ENCODE peak calls at places on chromosomes 7 and 10, in ten cellular contexts. Q, U, S, I, N, H, M, R, V and O are unnamed samples. For H3K27me3, the result is how much of the 10 kb centered on the place peaks cover.

GRCh38 chr10:28945959-28946358 is 268.6 kb downstream of the BAMBI start:
- DNase-seq in S (no peak), H (no peak), M (no peak), Q (no peak), I (no peak), R (no peak), N (no peak), U (no peak), V (no peak), O (no peak)

GRCh38 chr7:70751895-70752294 is 380.0 kb upstream of the GALNT17 start:
- DNase-seq in V (no peak), I (no peak), S (no peak), N (no peak), M (no peak), R (no peak), H (no peak), U (no peak), Q (no peak), O (no peak)

GRCh38 chr7:91299952-91300775 is 35.9 kb downstream of the FZD1 start:
- DNase-seq in R (no peak), I (no peak), U (no peak), S (no peak), H (no peak), M (no peak), N (no peak), V (no peak), Q (no peak), O (no peak)

GRCh38 chr10:108631332-108631731 is 1292.0 kb downstream of the XPNPEP1 start:
- DNase-seq in H (no peak), R (no peak), N (no peak), V (no peak), Q (no peak), U (no peak), I (no peak), S (no peak), M (no peak), O (no peak)

GRCh38 chr10:131266936-131267813 is 44.3 kb downstream of the TCERG1L start:
- DNase-seq in R (no peak), U (no peak), M (peak), Q (no peak), N (no peak), S (no peak), I (no peak), H (no peak), V (no peak), O (no peak)

GRCh38 chr7:149245744-149246143 is 6.3 kb downstream of the ZNF212 start:
- DNase-seq in U (no peak), Q (no peak), M (no peak), H (no peak), S (no peak), V (no peak), R (no peak), N (no peak), I (no peak), O (no peak)

GRCh38 chr7:127943541-127944521 is 87.4 kb downstream of the LRRC4 start:
- DNase-seq in N (no peak), Q (no peak), M (no peak), U (no peak), R (no peak), H (no peak), V (no peak), S (no peak), I (no peak), O (no peak)

GRCh38 chr7:12949060-12950045 is 261.9 kb downstream of the ARL4A start:
- DNase-seq in M (no peak), U (no peak), V (peak), R (no peak), Q (no peak), N (no peak), S (no peak), I (no peak), H (peak), O (no peak)

GRCh38 chr7:44607141-44608068 is 978 bp downstream of the OGDH start:
- DNase-seq in V (no peak), I (no peak), U (no peak), M (no peak), Q (no peak), N (no peak), H (no peak), R (no peak), S (peak), O (no peak)

GRCh38 chr7:78052112-78052511 is 253.5 kb downstream of the PHTF2 start:
- DNase-seq in I (no peak), R (no peak), V (no peak), Q (no peak), H (no peak), S (no peak), N (no peak), M (no peak), U (no peak), O (no peak)

GRCh38 chr10:89940076-89940475 is 238.7 kb downstream of the KIF20B start:
- DNase-seq in Q (no peak), I (no peak), R (no peak), N (no peak), M (no peak), U (no peak), V (peak), S (no peak), H (no peak), O (no peak)

GRCh38 chr7:51316666-51317581 is at the start of gene COBL:
- DNase-seq in S (no peak), U (peak), V (no peak), H (peak), R (peak), N (peak), M (no peak), I (no peak), Q (no peak), O (peak)

GRCh38 chr10:28214185-28214584 is 88.7 kb downstream of the MPP7 start:
- DNase-seq in Q (no peak), N (no peak), S (no peak), I (no peak), H (no peak), U (no peak), M (no peak), R (no peak), V (no peak), O (no peak)

GRCh38 chr7:24545215-24545614 is 28.0 kb upstream of the PALS2 start:
- DNase-seq in S (no peak), Q (no peak), M (no peak), H (no peak), U (no peak), I (no peak), N (no peak), V (no peak), R (no peak), O (no peak)

GRCh38 chr10:104642311-104643022 is 1.4 kb downstream of the SORCS3 start:
- DNase-seq in M (no peak), I (no peak), R (no peak), Q (no peak), V (no peak), U (no peak), N (peak), S (no peak), H (no peak), O (peak)

GRCh38 chr10:865924-866576 is 65.5 kb downstream of the LARP4B start:
- DNase-seq in H (no peak), R (no peak), Q (no peak), U (no peak), M (no peak), I (no peak), V (no peak), N (no peak), S (no peak), O (no peak)

GRCh38 chr10:93813507-93814465 is 56.0 kb downstream of the LGI1 start:
- DNase-seq in U (peak), V (peak), N (peak), S (peak), I (peak), H (peak), M (no peak), Q (peak), R (peak), O (peak)

GRCh38 chr10:51937313-51937712 is 237.9 kb upstream of the CSTF2T start:
- DNase-seq in M (no peak), U (no peak), R (no peak), Q (no peak), S (no peak), V (no peak), I (no peak), H (no peak), N (no peak), O (no peak)

GRCh38 chr7:158377800-158378623 is 209.6 kb downstream of the PTPRN2 start:
- DNase-seq in S (no peak), I (no peak), U (peak), N (no peak), M (no peak), H (peak), R (no peak), Q (no peak), V (no peak), O (no peak)

DNA sequence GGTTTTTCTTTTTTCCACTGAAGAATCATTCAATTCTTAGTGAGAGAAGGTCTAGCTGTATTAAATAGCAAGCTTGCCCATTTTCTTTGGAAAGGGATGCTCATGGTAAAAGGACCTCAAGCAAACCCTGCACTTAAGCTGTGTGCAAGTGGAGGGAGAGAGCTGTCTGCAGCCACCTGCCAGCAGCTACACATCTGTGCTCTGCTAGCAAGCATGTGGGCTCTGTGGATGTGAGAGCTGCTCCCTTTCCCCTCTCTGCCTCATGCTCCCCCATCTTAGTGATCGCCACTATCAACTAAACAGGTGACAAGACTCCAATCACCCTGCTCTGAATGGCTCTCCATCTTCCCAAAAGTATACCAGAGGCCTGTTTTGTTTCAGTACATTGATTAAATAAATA is 26.2 kb downstream of the AUTS2 start:
- DNase-seq in R (no peak), I (no peak), H (no peak), M (no peak), N (no peak), U (no peak), V (no peak), Q (no peak), S (no peak), O (no peak)
- H3K27me3 ChIP-seq in R (under half), I (under half), H (under half), M (under half), N (under half), U (under half), V (under half), Q (under half), S (under half), O (under half)

DNA sequence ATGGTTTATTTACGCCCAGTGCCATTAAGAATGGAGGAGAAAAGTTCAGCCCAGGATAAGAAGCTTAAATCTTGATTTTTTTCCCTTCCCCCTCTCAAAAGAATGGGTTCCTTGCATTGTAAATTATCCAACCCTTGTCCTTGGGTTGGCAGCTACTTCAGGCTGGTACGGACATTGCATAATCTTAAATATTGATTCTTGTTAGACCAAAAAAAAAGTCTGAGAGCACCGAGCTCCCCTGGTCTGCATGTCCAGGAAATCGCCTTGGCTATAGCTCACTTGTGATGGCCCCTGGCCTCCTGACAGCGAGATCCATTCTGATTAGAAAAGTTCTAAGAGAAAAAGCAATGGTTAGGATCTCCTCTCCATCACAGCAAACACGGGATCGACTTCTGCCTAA is 151.7 kb downstream of the EBF3 start:
- DNase-seq in Q (no peak), U (no peak), S (no peak), R (no peak), N (no peak), I (no peak), V (no peak), M (no peak), H (no peak), O (no peak)
- TF ChIP-seq CTCF in Q (no peak), U (no peak), S (no peak), R (no peak), N (no peak), I (no peak), V (no peak), M (no peak), H (no peak), O (no peak)

DNA sequence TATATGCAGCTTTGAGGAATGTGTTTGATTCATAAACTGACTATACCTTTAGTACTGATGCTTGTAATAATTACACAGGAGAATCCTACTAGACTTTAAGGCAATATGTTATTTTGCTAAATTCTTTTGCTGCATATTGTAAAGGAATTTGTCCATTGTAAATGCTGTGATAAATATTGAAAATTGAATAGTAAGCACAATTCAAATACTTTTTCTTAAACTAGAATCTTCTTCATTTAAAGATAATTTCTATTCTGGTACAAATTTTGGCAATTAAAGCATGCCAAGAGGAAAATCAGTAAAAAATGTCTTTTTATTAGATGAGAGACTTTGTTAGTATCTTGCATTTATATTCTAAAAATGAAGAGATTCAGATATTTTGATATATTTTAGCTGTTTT is 45.4 kb downstream of the SMNDC1 start:
- DNase-seq in U (no peak), I (no peak), Q (no peak), S (no peak), M (no peak), H (no peak), V (no peak), R (no peak), N (no peak), O (no peak)
- H3K27ac ChIP-seq in U (no peak), I (no peak), Q (no peak), S (no peak), M (no peak), H (no peak), V (no peak), R (no peak), N (no peak), O (no peak)

GRCh38 chr10:129965940-129966339 is 1.9 kb upstream of the EBF3 start:
- DNase-seq in I (no peak), H (no peak), N (no peak), S (no peak), R (no peak), M (no peak), V (no peak), Q (no peak), U (no peak), O (no peak)
- H3K27me3 ChIP-seq in I (half or more), H (half or more), N (under half), S (under half), R (half or more), M (half or more), V (half or more), Q (under half), U (half or more), O (half or more)

GRCh38 chr7:3732395-3732794 is 431.3 kb downstream of the SDK1 start:
- DNase-seq in R (no peak), V (no peak), M (no peak), I (no peak), N (no peak), U (no peak), H (no peak), Q (no peak), S (no peak), O (no peak)
- TF ChIP-seq CTCF in R (no peak), V (no peak), M (no peak), I (no peak), N (no peak), U (no peak), H (no peak), Q (no peak), S (no peak), O (no peak)

DNA sequence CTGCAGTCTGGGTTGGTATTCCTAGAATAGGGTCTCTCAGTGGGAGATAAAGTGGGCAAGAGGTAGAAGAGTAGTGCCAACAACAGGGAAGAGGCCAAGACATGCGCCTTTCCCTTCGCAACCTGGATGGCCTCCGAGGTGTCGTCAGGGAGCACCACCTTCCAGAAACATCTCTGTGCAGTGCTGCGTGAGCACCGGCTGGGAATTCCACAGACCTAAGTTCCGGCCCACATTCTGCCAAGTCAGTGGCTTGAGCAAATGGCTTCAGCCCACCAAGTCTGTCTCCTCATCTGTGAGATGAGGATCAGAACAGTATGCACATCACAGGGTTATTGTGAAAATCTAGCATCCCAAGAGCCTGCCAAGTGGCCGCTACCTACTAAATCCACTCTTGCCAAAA is 40.6 kb downstream of the CCDC3 start:
- DNase-seq in N (no peak), U (no peak), S (peak), I (no peak), V (no peak), Q (no peak), M (no peak), R (no peak), H (no peak), O (no peak)
- H3K27ac ChIP-seq in N (peak), U (peak), S (peak), I (no peak), V (no peak), Q (no peak), M (no peak), R (peak), H (no peak), O (peak)

GRCh38 chr7:150748402-150748801 is 11.2 kb downstream of the GIMAP5 start:
- DNase-seq in U (no peak), M (no peak), R (no peak), I (no peak), H (no peak), Q (no peak), S (no peak), N (no peak), V (no peak), O (no peak)

GRCh38 chr7:150746931-150747330 is 9.7 kb downstream of the GIMAP5 start:
- DNase-seq in H (no peak), M (no peak), R (no peak), I (no peak), N (no peak), V (no peak), Q (no peak), U (no peak), S (no peak), O (no peak)

GRCh38 chr7:150744041-150744656 is 6.9 kb downstream of the GIMAP5 start:
- DNase-seq in M (no peak), V (no peak), U (no peak), I (no peak), R (no peak), S (no peak), H (no peak), Q (no peak), N (no peak), O (no peak)

GRCh38 chr7:150745086-150745485 is 7.9 kb downstream of the GIMAP5 start:
- DNase-seq in N (no peak), I (no peak), V (no peak), Q (no peak), M (no peak), U (no peak), R (no peak), S (no peak), H (no peak), O (no peak)

DNA sequence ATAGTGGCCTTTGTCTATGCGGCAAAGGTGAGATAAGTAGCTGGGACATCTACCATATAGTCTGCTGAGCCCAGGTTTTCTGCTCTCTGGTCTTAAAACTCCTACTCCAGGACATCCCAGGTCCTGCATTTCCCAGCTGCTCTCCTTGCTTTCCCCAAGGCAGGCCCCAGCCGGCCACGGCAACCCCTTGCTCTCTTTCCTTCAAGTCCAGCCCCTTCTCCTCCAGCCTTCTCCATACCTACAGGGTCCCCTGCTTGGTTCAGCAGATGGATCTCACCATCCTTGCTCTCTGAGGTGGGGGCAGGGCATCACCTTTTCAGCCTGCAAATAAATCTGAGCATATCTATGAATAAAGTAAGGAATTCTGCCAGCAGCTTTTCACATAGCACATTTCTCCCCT is 8.7 kb downstream of the GIMAP5 start:
- DNase-seq in S (no peak), N (no peak), Q (no peak), I (no peak), U (no peak), R (no peak), H (no peak), V (no peak), M (no peak), O (no peak)
- H3K27me3 ChIP-seq in S (under half), N (under half), Q (under half), I (under half), U (under half), R (under half), H (half or more), V (under half), M (under half), O (under half)